ENCODE peak calls at places on chromosomes 5 and 9, in four cellular contexts. T is testis, Q is A549, P is substantia nigra. I is an unnamed sample.

GRCh38 chr5:140228364-140228837 is 53.4 kb downstream of the CYSTM1 start:
- DNase-seq in T (no peak), Q (no peak), P (no peak), I (no peak)

GRCh38 chr9:137067860-137068538 is 2.4 kb downstream of the SAPCD2 start:
- DNase-seq in T (peak), Q (peak), P (peak), I (peak)

GRCh38 chr5:180463216-180463900 is 30.8 kb upstream of the CNOT6 start:
- DNase-seq in T (no peak), Q (no peak), P (no peak), I (no peak)

GRCh38 chr5:79235222-79235577 is 731 bp upstream of the JMY start:
- DNase-seq in T (no peak), Q (peak), P (no peak), I (peak)

GRCh38 chr5:92455011-92455410 is 1071.9 kb upstream of the ARRDC3 start:
- DNase-seq in T (no peak), Q (no peak), P (no peak), I (no peak)

GRCh38 chr5:28400076-28400475 is 1361.7 kb upstream of the CDH9 start:
- DNase-seq in T (no peak), Q (no peak), P (no peak), I (no peak)

GRCh38 chr9:33480976-33481375 is 7.3 kb upstream of the NOL6 start:
- DNase-seq in T (no peak), Q (no peak), P (no peak), I (no peak)

GRCh38 chr5:157864067-157864466 is 5.1 kb upstream of the CLINT1 start:
- DNase-seq in T (no peak), Q (no peak), P (no peak), I (no peak)

GRCh38 chr5:140258873-140259272 is 44.0 kb downstream of the PFDN1 start:
- DNase-seq in T (no peak), Q (no peak), P (no peak), I (no peak)

GRCh38 chr5:29379619-29380018 is 1813.9 kb upstream of the CDH6 start:
- DNase-seq in T (no peak), Q (no peak), P (no peak), I (no peak)

GRCh38 chr9:81318571-81318970 is 370.8 kb downstream of the TLE1 start:
- DNase-seq in T (no peak), Q (peak), P (no peak), I (peak)

GRCh38 chr9:69433426-69433825 is 108.4 kb downstream of the ENTREP1 start:
- DNase-seq in T (no peak), Q (no peak), P (no peak), I (peak)

GRCh38 chr5:11289733-11290132 is 528.7 kb upstream of the DAP start:
- DNase-seq in T (no peak), Q (no peak), P (no peak), I (no peak)

GRCh38 chr5:28408186-28408585 is 1369.8 kb upstream of the CDH9 start:
- DNase-seq in T (no peak), Q (peak), P (no peak), I (peak)

GRCh38 chr9:133103183-133103986 is 17.7 kb downstream of the RALGDS start:
- DNase-seq in T (peak), Q (peak), P (peak), I (peak)

GRCh38 chr5:17163185-17163584 is 54.2 kb upstream of the BASP1 start:
- DNase-seq in T (no peak), Q (no peak), P (no peak), I (no peak)

GRCh38 chr9:114677418-114677817 is 4.6 kb downstream of the TEX48 start:
- DNase-seq in T (no peak), Q (peak), P (no peak), I (peak)

GRCh38 chr5:60178101-60178500 is 284.6 kb upstream of the PDE4D start:
- DNase-seq in T (no peak), Q (no peak), P (no peak), I (no peak)

GRCh38 chr5:179287071-179287470 is 58.2 kb downstream of the ADAMTS2 start:
- DNase-seq in T (no peak), Q (no peak), P (no peak), I (no peak)

GRCh38 chr5:59569158-59569557 is 324.4 kb downstream of the PDE4D start:
- DNase-seq in T (no peak), Q (no peak), P (no peak), I (peak)

GRCh38 chr5:158436271-158437065 is 577.5 kb upstream of the CLINT1 start:
- DNase-seq in T (no peak), Q (no peak), P (no peak), I (no peak)

GRCh38 chr5:158976035-158976434 is 123.7 kb downstream of the EBF1 start:
- DNase-seq in T (no peak), Q (peak), P (no peak), I (peak)

GRCh38 chr5:67221487-67222242 is 25.1 kb upstream of the CD180 start:
- DNase-seq in T (no peak), Q (no peak), P (no peak), I (no peak)

GRCh38 chr9:97293207-97293721 is 14.2 kb upstream of the CCDC180 start:
- DNase-seq in T (peak), Q (no peak), P (no peak), I (peak)

GRCh38 chr9:33782395-33783152 is 12.8 kb upstream of the PRSS3 start:
- DNase-seq in T (no peak), Q (peak), P (no peak), I (peak)

GRCh38 chr9:114039484-114039883 is 38.6 kb downstream of the AMBP start:
- DNase-seq in T (peak), Q (no peak), P (no peak), I (no peak)

GRCh38 chr5:130109152-130109551 is 204.9 kb downstream of the CHSY3 start:
- DNase-seq in T (no peak), Q (peak), P (no peak), I (peak)

GRCh38 chr5:168193518-168194240 is 97.8 kb upstream of the WWC1 start:
- DNase-seq in T (no peak), Q (no peak), P (no peak), I (no peak)

GRCh38 chr5:71483355-71483754 is 27.9 kb downstream of the BDP1 start:
- DNase-seq in T (no peak), Q (peak), P (no peak), I (peak)

GRCh38 chr5:142405023-142405422 is 80.2 kb upstream of the SPRY4 start:
- DNase-seq in T (no peak), Q (no peak), P (no peak), I (no peak)

GRCh38 chr5:176388003-176388340 is 426 bp downstream of the NOP16 start:
- DNase-seq in T (no peak), Q (peak), P (no peak), I (peak)

GRCh38 chr9:18194316-18194715 is 279.6 kb upstream of the ADAMTSL1 start:
- DNase-seq in T (no peak), Q (no peak), P (no peak), I (no peak)

DNA sequence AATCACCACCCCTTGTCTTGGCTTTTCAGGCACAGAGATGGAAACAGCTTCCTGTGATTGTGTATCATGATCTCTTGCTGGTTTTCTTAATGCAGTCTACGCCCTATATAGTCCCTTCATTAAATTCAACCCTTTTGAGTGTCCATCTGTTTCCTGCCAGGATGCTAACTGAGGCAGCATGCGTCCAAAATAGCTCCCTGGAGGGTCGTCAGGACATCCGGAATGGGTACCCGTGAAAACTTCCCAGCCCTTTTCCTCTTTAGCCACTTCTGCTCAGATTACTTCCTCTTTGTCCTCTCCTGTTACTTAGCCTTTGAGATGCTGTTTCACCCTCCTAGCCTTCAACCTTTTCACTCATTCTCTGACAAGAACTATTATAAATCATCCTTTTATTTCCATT is 79.8 kb upstream of the KLF9 start:
- DNase-seq in T (no peak), Q (no peak), P (no peak), I (no peak)
- H3K27ac ChIP-seq in T (no peak), Q (no peak), P (peak), I (no peak)

GRCh38 chr9:78295177-78295575 is 1.7 kb upstream of the PSAT1 start:
- DNase-seq in T (no peak), Q (no peak), P (no peak), I (no peak)

GRCh38 chr9:78294290-78295176 is 2.4 kb upstream of the PSAT1 start:
- DNase-seq in T (no peak), Q (no peak), P (no peak), I (no peak)

GRCh38 chr9:78296893-78297671 is at the start of gene PSAT1:
- DNase-seq in T (peak), Q (peak), P (peak), I (peak)

GRCh38 chr9:78296208-78296892 is 575 bp upstream of the PSAT1 start:
- DNase-seq in T (peak), Q (peak), P (peak), I (peak)

GRCh38 chr9:78295731-78296130 is 1.2 kb upstream of the PSAT1 start:
- DNase-seq in T (no peak), Q (no peak), P (no peak), I (no peak)
- H3K27ac ChIP-seq in T (no peak), Q (peak), P (peak), I (peak)

DNA sequence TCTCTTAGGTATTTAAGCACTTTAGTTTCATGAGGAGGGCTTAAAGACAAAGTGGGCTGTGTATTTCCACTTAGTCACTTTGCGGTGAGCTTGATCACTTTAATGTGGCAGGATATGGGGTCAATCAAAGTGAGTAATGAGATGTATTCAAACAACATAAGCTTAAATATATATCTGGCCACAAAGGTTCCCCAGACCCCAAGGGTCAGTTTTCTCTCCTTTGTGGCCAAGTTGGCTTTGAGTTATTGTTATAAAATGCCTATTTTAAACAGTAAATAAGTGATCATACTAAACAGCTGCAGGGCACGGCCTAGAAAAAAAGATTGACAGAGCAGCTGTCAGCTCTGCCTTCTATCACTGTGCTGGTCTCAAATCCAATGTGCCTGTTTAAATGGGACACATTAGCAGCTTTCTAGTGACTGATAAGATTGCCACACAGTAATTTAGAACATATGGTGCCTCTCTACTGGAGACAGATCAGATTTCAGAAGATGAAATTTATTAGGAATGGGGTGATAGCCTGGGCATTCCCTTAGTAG is 363.9 kb downstream of the AGTPBP1 start:
- DNase-seq in T (no peak), Q (no peak), P (no peak), I (peak)
- H3K27ac ChIP-seq in T (no peak), Q (no peak), P (no peak), I (no peak)

DNA sequence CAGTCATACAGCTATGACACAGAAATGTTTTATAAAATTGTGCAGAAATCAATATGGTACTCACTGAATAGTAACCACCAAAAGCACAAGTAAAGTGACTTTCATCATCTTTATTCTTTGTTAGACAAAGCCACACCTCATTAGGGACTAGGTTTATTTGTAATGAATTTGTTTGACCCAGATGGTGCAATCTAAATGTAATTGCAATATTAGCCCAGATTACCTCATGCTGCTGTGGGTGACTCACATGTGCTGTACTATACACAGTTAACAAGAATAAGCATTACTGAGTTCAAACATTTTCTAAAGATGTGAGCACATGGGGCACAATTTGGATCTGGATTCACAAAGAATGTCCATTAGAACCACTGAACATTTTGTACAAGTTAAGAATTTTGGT is 759.3 kb upstream of the TYRP1 start:
- DNase-seq in T (no peak), Q (no peak), P (no peak), I (no peak)
- H3K27ac ChIP-seq in T (no peak), Q (no peak), P (no peak), I (no peak)

GRCh38 chr9:88530051-88530450 is 4.9 kb upstream of the NXNL2 start:
- DNase-seq in T (no peak), Q (peak), P (no peak), I (peak)
- H3K27ac ChIP-seq in T (no peak), Q (peak), P (no peak), I (peak)

DNA sequence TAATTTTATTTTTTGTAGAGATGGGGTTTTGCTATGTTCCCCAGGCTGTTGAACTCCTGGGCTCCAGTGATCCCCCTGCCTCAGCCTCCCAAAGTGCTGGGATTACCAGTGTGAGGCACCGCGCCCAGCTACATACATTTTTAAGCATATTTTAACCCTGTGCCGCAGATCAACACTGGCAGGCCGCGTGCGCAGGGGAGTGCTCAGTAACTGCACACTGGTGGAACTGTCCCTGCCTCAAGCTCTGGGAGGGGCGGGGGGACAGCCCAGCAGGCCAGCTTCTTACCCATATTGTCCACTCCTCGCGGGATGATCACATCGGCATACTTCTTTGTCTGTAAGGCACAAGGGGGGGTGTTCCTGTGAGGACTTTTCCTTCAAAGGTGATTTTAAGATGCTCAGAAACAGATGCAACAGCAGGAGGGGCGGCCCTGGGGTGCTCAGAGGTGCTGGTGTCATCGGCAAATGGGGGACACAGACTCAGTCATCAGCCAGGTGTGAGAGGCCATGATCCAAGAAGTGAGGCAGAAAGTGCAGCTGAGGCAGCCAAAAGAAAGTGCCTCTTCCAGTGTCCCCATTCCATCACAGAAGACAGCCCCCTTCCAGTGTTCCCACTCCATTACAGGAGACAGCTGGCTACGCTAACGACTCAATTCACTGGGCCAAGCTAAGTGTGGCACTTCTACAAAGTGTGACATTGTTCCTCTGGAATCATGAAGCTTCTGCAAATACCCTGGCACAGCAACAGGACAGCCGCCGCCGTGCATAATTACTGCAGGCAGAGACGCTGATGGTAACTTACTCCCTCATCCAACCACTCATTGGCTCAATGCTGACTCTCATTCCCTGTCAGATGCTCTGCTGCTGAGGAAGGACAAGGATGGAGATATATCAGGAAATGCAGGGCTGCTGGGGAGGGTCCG is 5.2 kb downstream of the UCK1 start:
- DNase-seq in T (no peak), Q (no peak), P (peak), I (no peak)
- H3K27ac ChIP-seq in T (no peak), Q (no peak), P (peak), I (no peak)

I was measured in PC-3.